ENCODE peak calls at places on chromosomes 3 and 15, in six cellular contexts. D is BJ, R is dorsolateral prefrontal cortex, J is thoracic aorta, B is cardiac muscle cell, L is AG04450. K is an unnamed sample.

GRCh38 chr3:14126017-14126902 is 1.4 kb downstream of the TMEM43 start:
- DNase-seq in D (no peak), R (no peak), J (no peak), B (no peak), L (no peak), K (no peak)

GRCh38 chr3:111715911-111716523 is 120.9 kb upstream of the ZBED2 start:
- DNase-seq in D (no peak), R (peak), J (no peak), B (peak), L (no peak), K (peak)

GRCh38 chr15:57551717-57552677 is 39.7 kb upstream of the MYZAP start:
- DNase-seq in D (peak), R (no peak), J (no peak), B (peak), L (peak), K (no peak)

GRCh38 chr3:189410522-189410921 is 220.7 kb upstream of the TP63 start:
- DNase-seq in D (no peak), R (no peak), J (no peak), B (no peak), L (no peak), K (no peak)

GRCh38 chr15:27535445-27536129 is 563.5 kb downstream of the OCA2 start:
- DNase-seq in D (no peak), R (peak), J (no peak), B (no peak), L (no peak), K (no peak)

GRCh38 chr15:85755471-85755870 is 39.3 kb downstream of the KLHL25 start:
- DNase-seq in D (no peak), R (no peak), J (no peak), B (no peak), L (no peak), K (no peak)

GRCh38 chr3:176491084-176491483 is 706.2 kb downstream of the TBL1XR1 start:
- DNase-seq in D (no peak), R (no peak), J (no peak), B (no peak), L (no peak), K (no peak)

GRCh38 chr15:70208332-70208731 is 110.6 kb upstream of the TLE3 start:
- DNase-seq in D (no peak), R (no peak), J (no peak), B (no peak), L (no peak), K (no peak)

DNA sequence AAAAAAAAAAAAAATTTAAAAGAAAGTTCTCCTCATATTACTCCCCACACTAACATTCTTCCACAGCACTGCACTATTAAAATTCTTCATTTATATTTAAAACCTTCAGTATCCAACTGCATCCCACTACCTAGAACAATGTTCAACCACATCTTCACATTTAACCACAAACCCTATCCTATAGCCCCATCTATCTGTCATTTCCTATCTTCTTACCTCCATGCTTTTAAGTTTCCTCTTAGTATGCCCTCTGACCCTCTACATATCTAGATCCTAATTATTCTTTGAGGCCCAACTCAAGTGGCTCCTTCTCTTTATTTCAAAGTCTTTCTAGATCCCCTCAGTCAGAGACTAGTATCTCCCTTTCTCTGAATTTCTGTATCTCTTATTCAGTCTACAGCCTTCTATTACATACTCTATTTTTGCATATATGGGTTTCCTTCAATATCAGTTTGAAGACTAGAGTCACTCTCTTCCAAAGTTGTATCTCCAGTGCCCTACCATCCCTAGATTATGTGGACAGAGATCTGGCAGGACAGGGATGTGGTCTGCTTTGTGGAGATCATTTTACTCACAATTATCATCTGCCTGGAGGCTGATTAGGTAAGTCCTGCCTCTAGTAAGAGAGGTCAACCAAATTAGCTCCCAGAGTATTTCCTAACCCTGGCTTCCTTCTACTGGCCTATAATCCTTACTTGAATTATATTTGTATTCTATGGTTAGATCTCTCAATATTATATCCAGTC is 1.4 kb downstream of the CIAO2A start:
- DNase-seq in D (no peak), R (no peak), J (no peak), B (no peak), L (no peak), K (no peak)
- TF ChIP-seq CTCF in D (no peak), R (no peak), J (no peak), B (no peak), L (no peak), K (no peak)

GRCh38 chr3:178546079-178546478 is 9.8 kb downstream of the KCNMB2 start:
- DNase-seq in D (no peak), R (no peak), J (no peak), B (no peak), L (no peak), K (no peak)
- H3K4me3 ChIP-seq in D (no peak), R (no peak), J (no peak), B (no peak), L (no peak), K (no peak)

DNA sequence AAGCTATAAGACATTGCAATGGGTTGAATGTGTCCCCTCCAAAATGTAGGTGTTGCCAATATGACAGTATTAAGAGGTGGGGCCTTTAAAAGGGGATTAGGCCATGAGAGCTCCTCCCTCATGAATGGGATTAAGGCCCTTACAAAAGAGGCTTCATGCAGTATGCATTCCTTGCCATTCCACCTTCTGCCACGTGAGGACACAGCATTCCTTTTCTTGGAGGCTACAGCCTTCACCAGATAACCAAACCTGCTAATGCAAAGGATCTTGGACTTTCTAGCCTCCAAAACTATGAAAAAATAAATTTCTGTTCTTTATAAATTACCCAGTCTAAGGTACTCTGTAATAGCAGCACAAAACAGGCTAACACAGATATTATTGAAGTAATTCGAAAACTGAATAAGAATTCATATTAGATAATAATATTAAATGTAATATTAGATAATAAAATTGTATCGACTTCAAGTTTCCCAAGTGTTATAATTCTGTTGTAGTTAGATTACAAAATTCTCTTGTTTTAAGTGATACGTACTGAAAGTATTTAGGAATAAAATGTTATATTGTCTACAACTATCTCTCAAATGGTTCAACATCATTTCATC is 29.4 kb upstream of the ATP8B4 start:
- DNase-seq in D (no peak), R (no peak), J (no peak), B (peak), L (peak), K (peak)
- TF ChIP-seq CTCF in D (peak), R (no peak), J (no peak), B (peak), L (peak), K (peak)

GRCh38 chr15:67828969-67829646 is 3.8 kb downstream of the SKOR1 start:
- DNase-seq in D (no peak), R (no peak), J (no peak), B (no peak), L (no peak), K (no peak)
- H3K4me3 ChIP-seq in D (no peak), R (peak), J (no peak), B (no peak), L (no peak), K (no peak)

GRCh38 chr15:44554934-44555723 is 18.2 kb downstream of the EIF3J start:
- DNase-seq in D (no peak), R (no peak), J (no peak), B (peak), L (no peak), K (no peak)

GRCh38 chr15:44550256-44550655 is 13.3 kb downstream of the EIF3J start:
- DNase-seq in D (no peak), R (no peak), J (no peak), B (no peak), L (no peak), K (no peak)

GRCh38 chr15:44545934-44546802 is 9.2 kb downstream of the EIF3J start:
- DNase-seq in D (peak), R (no peak), J (no peak), B (no peak), L (no peak), K (no peak)

GRCh38 chr15:44550734-44551133 is 13.8 kb downstream of the EIF3J start:
- DNase-seq in D (no peak), R (no peak), J (no peak), B (no peak), L (no peak), K (no peak)
- TF ChIP-seq CTCF in D (no peak), R (no peak), J (no peak), B (no peak), L (no peak), K (no peak)

GRCh38 chr15:67916565-67916964 is 76.7 kb upstream of the RNU6-1 start:
- DNase-seq in D (no peak), R (no peak), J (no peak), B (no peak), L (no peak), K (no peak)

GRCh38 chr15:67914028-67914427 is 74.2 kb upstream of the RNU6-1 start:
- DNase-seq in D (no peak), R (no peak), J (no peak), B (no peak), L (no peak), K (no peak)

GRCh38 chr15:67915374-67916050 is 75.7 kb upstream of the RNU6-1 start:
- DNase-seq in D (no peak), R (peak), J (peak), B (peak), L (no peak), K (no peak)

GRCh38 chr15:67916051-67916374 is 76.2 kb upstream of the RNU6-1 start:
- DNase-seq in D (no peak), R (no peak), J (no peak), B (no peak), L (no peak), K (no peak)

GRCh38 chr15:67914537-67915373 is 74.9 kb upstream of the RNU6-1 start:
- DNase-seq in D (no peak), R (peak), J (peak), B (peak), L (no peak), K (peak)
- H3K4me3 ChIP-seq in D (no peak), R (no peak), J (peak), B (no peak), L (no peak), K (no peak)

GRCh38 chr15:80693682-80694623 is 1.2 kb upstream of the ABHD17C start:
- DNase-seq in D (no peak), R (no peak), J (no peak), B (no peak), L (no peak), K (no peak)

GRCh38 chr15:80695099-80695910 is at the start of gene ABHD17C:
- DNase-seq in D (no peak), R (peak), J (no peak), B (peak), L (no peak), K (peak)

GRCh38 chr15:80697316-80697715 is 2.2 kb downstream of the ABHD17C start:
- DNase-seq in D (no peak), R (no peak), J (no peak), B (no peak), L (no peak), K (no peak)

GRCh38 chr15:80694624-80695098 is 449 bp upstream of the ABHD17C start:
- DNase-seq in D (no peak), R (no peak), J (no peak), B (peak), L (no peak), K (no peak)

GRCh38 chr15:80695911-80696651 is 971 bp downstream of the ABHD17C start:
- DNase-seq in D (no peak), R (no peak), J (no peak), B (peak), L (no peak), K (no peak)
- TF ChIP-seq CTCF in D (peak), R (no peak), J (peak), B (peak), L (peak), K (peak)